ENCODE peak calls at places on chromosomes 12 and 14, in six cellular contexts. One of them, this sample, is unnamed.

GRCh38 chr12:98440165-98440581 is 75.2 kb upstream of the TMPO start:
- DNase-seq in body of pancreas: peak; percentile 89
- DNase-seq in AG04450: peak; percentile 66
- DNase-seq in IMR-90: peak; percentile 95
- DNase-seq in colonic mucosa: peak; percentile 42
- DNase-seq in esophagus muscularis mucosa: peak; percentile 92
- DNase-seq in this sample: peak; percentile 91

GRCh38 chr12:32107376-32108267 is 975 bp downstream of the BICD1 start:
- DNase-seq in body of pancreas: peak; percentile 16
- DNase-seq in AG04450: no peak
- DNase-seq in IMR-90: peak; percentile 80
- DNase-seq in colonic mucosa: peak; percentile 18
- DNase-seq in esophagus muscularis mucosa: no peak
- DNase-seq in this sample: no peak

GRCh38 chr12:59938190-59938962 is 342.5 kb downstream of the SLC16A7 start:
- DNase-seq in body of pancreas: no peak
- DNase-seq in AG04450: no peak
- DNase-seq in IMR-90: no peak
- DNase-seq in colonic mucosa: no peak
- DNase-seq in esophagus muscularis mucosa: no peak
- DNase-seq in this sample: no peak

GRCh38 chr14:68397827-68398226 is 395.0 kb downstream of the ZFP36L1 start:
- DNase-seq in body of pancreas: no peak
- DNase-seq in AG04450: no peak
- DNase-seq in IMR-90: peak; percentile 74
- DNase-seq in colonic mucosa: no peak
- DNase-seq in esophagus muscularis mucosa: no peak
- DNase-seq in this sample: peak; percentile 73

GRCh38 chr14:75969891-75970290 is 11.9 kb downstream of the TGFB3 start:
- DNase-seq in body of pancreas: no peak
- DNase-seq in AG04450: no peak
- DNase-seq in IMR-90: no peak
- DNase-seq in colonic mucosa: no peak
- DNase-seq in esophagus muscularis mucosa: no peak
- DNase-seq in this sample: no peak

GRCh38 chr12:63815482-63815852 is 29.0 kb upstream of the SRGAP1 start:
- DNase-seq in body of pancreas: no peak
- DNase-seq in AG04450: no peak
- DNase-seq in IMR-90: no peak
- DNase-seq in colonic mucosa: no peak
- DNase-seq in esophagus muscularis mucosa: no peak
- DNase-seq in this sample: no peak

GRCh38 chr14:65193891-65194290 is 91.6 kb upstream of the MAX start:
- DNase-seq in body of pancreas: no peak
- DNase-seq in AG04450: no peak
- DNase-seq in IMR-90: no peak
- DNase-seq in colonic mucosa: no peak
- DNase-seq in esophagus muscularis mucosa: no peak
- DNase-seq in this sample: no peak

GRCh38 chr14:58574623-58575022 is 63.1 kb upstream of the DACT1 start:
- DNase-seq in body of pancreas: no peak
- DNase-seq in AG04450: no peak
- DNase-seq in IMR-90: no peak
- DNase-seq in colonic mucosa: no peak
- DNase-seq in esophagus muscularis mucosa: no peak
- DNase-seq in this sample: no peak

GRCh38 chr14:80927385-80927989 is 14.1 kb downstream of the CEP128 start:
- DNase-seq in body of pancreas: no peak
- DNase-seq in AG04450: no peak
- DNase-seq in IMR-90: no peak
- DNase-seq in colonic mucosa: no peak
- DNase-seq in esophagus muscularis mucosa: no peak
- DNase-seq in this sample: no peak

GRCh38 chr12:124334266-124334665 is 39.4 kb downstream of the RFLNA start:
- DNase-seq in body of pancreas: no peak
- DNase-seq in AG04450: no peak
- DNase-seq in IMR-90: no peak
- DNase-seq in colonic mucosa: no peak
- DNase-seq in esophagus muscularis mucosa: no peak
- DNase-seq in this sample: no peak

GRCh38 chr14:105860615-105861580 is 334.5 kb downstream of the TMEM121 start:
- DNase-seq in body of pancreas: peak; percentile 2
- DNase-seq in AG04450: no peak
- DNase-seq in IMR-90: no peak
- DNase-seq in colonic mucosa: no peak
- DNase-seq in esophagus muscularis mucosa: no peak
- DNase-seq in this sample: no peak

GRCh38 chr14:102255401-102256190 is 49.4 kb downstream of the MOK start:
- DNase-seq in body of pancreas: no peak
- DNase-seq in AG04450: peak; percentile 61
- DNase-seq in IMR-90: peak; percentile 88
- DNase-seq in colonic mucosa: no peak
- DNase-seq in esophagus muscularis mucosa: no peak
- DNase-seq in this sample: no peak

GRCh38 chr12:46430340-46430948 is 57.9 kb upstream of the SLC38A2 start:
- DNase-seq in body of pancreas: no peak
- DNase-seq in AG04450: peak; percentile 29
- DNase-seq in IMR-90: peak; percentile 89
- DNase-seq in colonic mucosa: peak; percentile 37
- DNase-seq in esophagus muscularis mucosa: no peak
- DNase-seq in this sample: peak; percentile 48

GRCh38 chr14:54117401-54117800 is 160.8 kb upstream of the BMP4 start:
- DNase-seq in body of pancreas: no peak
- DNase-seq in AG04450: no peak
- DNase-seq in IMR-90: no peak
- DNase-seq in colonic mucosa: no peak
- DNase-seq in esophagus muscularis mucosa: no peak
- DNase-seq in this sample: no peak

GRCh38 chr12:72282721-72283120 is 10.6 kb downstream of the TRHDE start:
- DNase-seq in body of pancreas: no peak
- DNase-seq in AG04450: no peak
- DNase-seq in IMR-90: no peak
- DNase-seq in colonic mucosa: no peak
- DNase-seq in esophagus muscularis mucosa: no peak
- DNase-seq in this sample: no peak

GRCh38 chr14:95619785-95620417 is 66.3 kb upstream of the TCL1B start:
- DNase-seq in body of pancreas: no peak
- DNase-seq in AG04450: no peak
- DNase-seq in IMR-90: no peak
- DNase-seq in colonic mucosa: no peak
- DNase-seq in esophagus muscularis mucosa: no peak
- DNase-seq in this sample: no peak

GRCh38 chr12:124125472-124125871 is 152.5 kb downstream of the ZNF664 start:
- DNase-seq in body of pancreas: no peak
- DNase-seq in AG04450: no peak
- DNase-seq in IMR-90: no peak
- DNase-seq in colonic mucosa: no peak
- DNase-seq in esophagus muscularis mucosa: no peak
- DNase-seq in this sample: no peak

GRCh38 chr12:94026566-94026965 is 121.8 kb upstream of the PLXNC1 start:
- DNase-seq in body of pancreas: no peak
- DNase-seq in AG04450: no peak
- DNase-seq in IMR-90: no peak
- DNase-seq in colonic mucosa: no peak
- DNase-seq in esophagus muscularis mucosa: no peak
- DNase-seq in this sample: no peak

GRCh38 chr14:68282479-68283377 is 463.1 kb downstream of the RAD51B start:
- DNase-seq in body of pancreas: no peak
- DNase-seq in AG04450: no peak
- DNase-seq in IMR-90: no peak
- DNase-seq in colonic mucosa: no peak
- DNase-seq in esophagus muscularis mucosa: no peak
- DNase-seq in this sample: no peak

GRCh38 chr12:19003110-19003509 is 126.4 kb upstream of the PLEKHA5 start:
- DNase-seq in body of pancreas: no peak
- DNase-seq in AG04450: no peak
- DNase-seq in IMR-90: no peak
- DNase-seq in colonic mucosa: no peak
- DNase-seq in esophagus muscularis mucosa: no peak
- DNase-seq in this sample: no peak

DNA sequence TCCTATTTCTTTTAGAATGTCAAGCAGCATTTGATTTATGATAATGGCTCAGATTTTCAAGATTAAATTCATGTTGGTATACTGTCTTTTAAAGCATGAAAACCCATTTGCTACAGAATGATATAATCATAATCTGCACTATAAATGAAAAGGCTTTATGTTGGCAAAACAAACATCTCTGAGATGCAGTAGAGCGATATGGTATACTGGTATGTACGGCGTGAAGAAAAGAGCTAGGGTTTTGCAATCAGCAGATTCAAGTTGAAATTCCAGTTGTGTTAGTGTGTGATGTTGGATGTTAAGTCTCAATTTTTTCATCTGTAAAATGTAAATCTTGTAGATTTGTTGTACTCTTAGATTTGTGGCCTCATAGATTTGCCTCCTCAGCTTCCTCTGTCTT is 53.2 kb upstream of the DYRK2 start:
- DNase-seq in body of pancreas: no peak
- DNase-seq in AG04450: no peak
- DNase-seq in IMR-90: no peak
- DNase-seq in colonic mucosa: no peak
- DNase-seq in esophagus muscularis mucosa: no peak
- DNase-seq in this sample: no peak
- H3K4me3 ChIP-seq in body of pancreas: no peak overlapping the region
- H3K4me3 ChIP-seq in AG04450: no peak overlapping the region
- H3K4me3 ChIP-seq in IMR-90: no peak overlapping the region
- H3K4me3 ChIP-seq in colonic mucosa: no peak overlapping the region
- H3K4me3 ChIP-seq in esophagus muscularis mucosa: no peak overlapping the region
- H3K4me3 ChIP-seq in this sample: no peak overlapping the region

DNA sequence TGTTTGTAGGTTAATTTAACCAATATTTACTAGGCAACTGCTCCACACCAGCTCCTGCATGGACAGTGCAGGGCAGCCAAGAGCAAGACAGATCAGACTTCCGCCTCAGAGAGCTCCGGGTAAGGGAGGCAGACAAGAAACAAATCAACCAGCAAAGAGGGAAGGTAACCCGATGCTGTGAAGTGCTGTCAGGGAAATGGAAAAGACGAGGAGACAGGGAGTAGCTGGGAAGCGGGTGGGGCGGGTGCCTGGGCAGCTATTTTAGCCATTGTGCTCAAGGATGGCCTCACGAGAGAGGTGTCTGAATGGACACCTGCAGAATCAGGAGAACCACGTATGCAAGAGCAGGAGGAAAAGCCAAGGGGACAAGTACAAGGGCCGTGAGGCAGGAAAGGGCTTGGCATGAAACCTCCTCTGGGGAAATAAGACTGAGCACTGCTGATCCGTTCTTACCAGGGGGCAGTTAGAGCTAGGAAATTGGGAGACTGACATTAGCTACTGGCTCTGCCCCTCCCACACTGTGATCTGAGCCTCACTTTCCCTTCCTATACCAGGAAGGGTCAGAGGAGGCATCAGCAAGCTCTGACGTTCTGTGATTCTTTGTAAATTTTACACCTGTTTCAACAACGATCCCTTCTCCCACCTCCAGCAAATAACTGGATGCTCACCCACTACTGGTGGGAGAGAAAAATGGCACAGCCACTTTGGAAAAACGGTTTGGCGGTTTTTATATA is 6.5 kb upstream of the TMEM119 start:
- DNase-seq in body of pancreas: no peak
- DNase-seq in AG04450: no peak
- DNase-seq in IMR-90: no peak
- DNase-seq in colonic mucosa: no peak
- DNase-seq in esophagus muscularis mucosa: no peak
- DNase-seq in this sample: no peak
- TF ChIP-seq CTCF in body of pancreas: no peak
- TF ChIP-seq CTCF in AG04450: no peak
- TF ChIP-seq CTCF in IMR-90: no peak
- TF ChIP-seq CTCF in colonic mucosa: no peak
- TF ChIP-seq CTCF in esophagus muscularis mucosa: no peak
- TF ChIP-seq CTCF in this sample: no peak

GRCh38 chr12:96396914-96397313 is 3.3 kb downstream of the CDK17 start:
- DNase-seq in body of pancreas: no peak
- DNase-seq in AG04450: no peak
- DNase-seq in IMR-90: no peak
- DNase-seq in colonic mucosa: no peak
- DNase-seq in esophagus muscularis mucosa: no peak
- DNase-seq in this sample: no peak
- H3K4me3 ChIP-seq in body of pancreas: no peak overlapping the region
- H3K4me3 ChIP-seq in AG04450: peak overlapping the region; percentile 94
- H3K4me3 ChIP-seq in IMR-90: no peak overlapping the region
- H3K4me3 ChIP-seq in colonic mucosa: no peak overlapping the region
- H3K4me3 ChIP-seq in esophagus muscularis mucosa: peak overlapping the region; percentile 95
- H3K4me3 ChIP-seq in this sample: no peak overlapping the region

DNA sequence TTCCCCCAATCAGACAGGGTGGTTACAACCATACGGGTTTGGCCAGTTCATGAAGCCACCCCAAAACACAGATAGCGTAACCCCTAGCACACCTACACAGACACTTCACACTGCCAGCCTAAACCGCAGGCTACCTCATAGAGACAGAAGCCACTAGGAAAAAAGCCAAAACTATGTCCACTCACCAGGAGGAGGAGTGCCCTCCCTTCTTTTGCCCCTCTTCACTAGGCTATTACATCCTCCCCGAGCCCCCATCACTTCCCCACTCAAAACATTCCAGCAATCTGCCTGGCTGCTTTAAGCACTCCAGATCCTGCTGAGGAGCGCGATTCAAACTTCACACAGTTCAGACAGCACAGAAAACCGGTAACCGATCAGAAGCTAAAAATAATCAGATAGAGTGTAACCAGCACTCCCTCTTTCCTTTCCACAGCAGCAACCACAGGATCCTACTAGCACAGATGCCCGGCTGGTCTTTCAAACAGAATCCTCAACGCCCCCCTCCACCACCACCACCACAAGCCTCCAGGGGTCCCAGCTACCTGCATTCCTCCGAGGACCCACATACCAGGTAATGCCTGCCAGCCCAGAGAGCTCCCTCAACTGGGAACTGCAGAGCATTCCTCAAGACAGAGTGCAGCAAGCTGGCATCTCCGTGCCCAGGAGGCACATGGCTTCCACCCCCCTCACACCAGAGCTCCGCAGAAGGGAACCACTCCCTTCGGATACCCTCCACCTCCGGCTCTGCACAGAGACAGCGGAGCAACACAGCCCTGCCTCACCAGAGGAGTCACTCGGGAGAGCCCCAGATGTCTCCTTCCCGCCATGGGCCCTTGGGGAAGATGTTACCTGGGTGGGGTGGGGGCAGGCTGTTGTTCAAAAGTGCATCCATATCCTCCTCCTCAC is 1.5 kb downstream of the CHD4 start:
- DNase-seq in body of pancreas: peak; percentile 35
- DNase-seq in AG04450: no peak
- DNase-seq in IMR-90: peak; percentile 37
- DNase-seq in colonic mucosa: peak; percentile 24
- DNase-seq in esophagus muscularis mucosa: no peak
- DNase-seq in this sample: no peak
- TF ChIP-seq CTCF in body of pancreas: no peak
- TF ChIP-seq CTCF in AG04450: no peak
- TF ChIP-seq CTCF in IMR-90: peak; percentile 12
- TF ChIP-seq CTCF in colonic mucosa: no peak
- TF ChIP-seq CTCF in esophagus muscularis mucosa: no peak
- TF ChIP-seq CTCF in this sample: no peak

This sample was measured in BJ.